ENCODE peak calls at places on chromosomes 13 and 19, in nine cellular contexts. N is RCC 7860; E is lung microvascular endothelial cell; Y is CD4-positive, alpha-beta T cell; K is GM04503; W is neural progenitor cell; O is H4; V is CD8-positive, alpha-beta memory T cell; J is activated T-cell treated with anti-CD3 and anti-CD28 coated beads, Interleukin-2, amount 50 U/mL, for 48 hours. I is an unnamed sample.

GRCh38 chr13:91621161-91621560 is 222.7 kb downstream of the GPC5 start:
- DNase-seq in V (no peak), O (no peak), N (no peak), E (no peak), W (no peak), K (no peak), Y (no peak), J (no peak), I (no peak)

GRCh38 chr19:46542428-46543230 is 47.0 kb upstream of the PNMA8B start:
- DNase-seq in E (peak), V (peak), K (peak), W (peak), O (peak), Y (peak), J (peak), N (peak), I (peak)

GRCh38 chr19:15292847-15293582 is 39.3 kb downstream of the BRD4 start:
- DNase-seq in V (peak), Y (no peak), K (no peak), O (no peak), N (no peak), W (no peak), E (peak), J (no peak), I (no peak)

GRCh38 chr13:44263920-44264610 is 109.6 kb upstream of the SERP2 start:
- DNase-seq in W (no peak), Y (no peak), V (no peak), N (no peak), J (no peak), K (no peak), O (no peak), E (no peak), I (no peak)

GRCh38 chr13:70188567-70188966 is 80.3 kb upstream of the KLHL1 start:
- DNase-seq in N (peak), V (no peak), J (no peak), E (no peak), O (no peak), W (no peak), Y (no peak), K (no peak), I (no peak)

GRCh38 chr13:71605744-71606143 is 261.3 kb downstream of the DACH1 start:
- DNase-seq in W (no peak), V (no peak), N (no peak), Y (no peak), J (no peak), K (no peak), O (no peak), E (no peak), I (no peak)

GRCh38 chr13:41954226-41954625 is 6.7 kb downstream of the VWA8 start:
- DNase-seq in O (no peak), J (no peak), W (no peak), V (no peak), Y (no peak), E (no peak), N (no peak), K (no peak), I (no peak)

GRCh38 chr13:89951341-89951740 is 1396.1 kb upstream of the MIR17HG start:
- DNase-seq in K (no peak), E (no peak), J (no peak), O (no peak), W (peak), V (no peak), N (no peak), Y (no peak), I (no peak)

GRCh38 chr19:31312004-31312403 is 37.2 kb downstream of the TSHZ3 start:
- DNase-seq in O (peak), E (peak), N (peak), W (no peak), K (peak), V (no peak), Y (no peak), J (peak), I (no peak)

GRCh38 chr13:80012281-80012680 is 328.6 kb downstream of the SPRY2 start:
- DNase-seq in O (peak), E (peak), N (peak), Y (no peak), V (no peak), K (no peak), J (no peak), W (no peak), I (no peak)

GRCh38 chr13:113741101-113741731 is 17.8 kb upstream of the TMEM255B start:
- DNase-seq in K (no peak), O (no peak), Y (no peak), W (no peak), E (no peak), J (no peak), N (no peak), V (peak), I (no peak)

GRCh38 chr19:20038358-20039202 is 725 bp downstream of the ZNF682 start:
- DNase-seq in Y (no peak), E (no peak), K (no peak), N (no peak), J (no peak), V (peak), O (no peak), W (no peak), I (no peak)

GRCh38 chr19:5623397-5624153 is 692 bp downstream of the SAFB start:
- DNase-seq in J (no peak), E (peak), V (no peak), K (no peak), O (no peak), W (peak), N (no peak), Y (no peak), I (peak)

GRCh38 chr13:44906758-44907157 is 82.5 kb downstream of the NUFIP1 start:
- DNase-seq in K (no peak), N (no peak), O (no peak), V (no peak), W (no peak), E (no peak), Y (no peak), J (no peak), I (no peak)

GRCh38 chr13:38308736-38309135 is 40.9 kb upstream of the UFM1 start:
- DNase-seq in W (no peak), Y (no peak), V (no peak), E (no peak), N (peak), K (peak), O (peak), J (no peak), I (no peak)

GRCh38 chr13:93859666-93860065 is 619.8 kb downstream of the DCT start:
- DNase-seq in N (peak), W (no peak), E (no peak), J (no peak), Y (no peak), V (no peak), O (no peak), K (no peak), I (no peak)